ENCODE peak calls at places on chromosomes 6 and 20, in ten cellular contexts. K is vagina, X is stomach, Q is transverse colon, T is heart left ventricle, B is tibial nerve, L is NB4, O is lower leg skin, R is uterus, N is GM12878. Y is an unnamed sample.

GRCh38 chr6:143674466-143675114 is 3.2 kb upstream of the PHACTR2 start:
- DNase-seq in K (no peak), X (no peak), Q (no peak), T (peak), B (no peak), L (no peak), O (no peak), R (no peak), N (no peak), Y (no peak)

GRCh38 chr6:142242269-142242668 is 59.5 kb upstream of the ADGRG6 start:
- DNase-seq in K (no peak), X (no peak), Q (no peak), T (no peak), B (no peak), L (no peak), O (no peak), R (no peak), N (no peak), Y (no peak)

GRCh38 chr20:51446656-51447055 is 95.9 kb downstream of the NFATC2 start:
- DNase-seq in K (no peak), X (no peak), Q (peak), T (no peak), B (no peak), L (no peak), O (no peak), R (peak), N (no peak), Y (no peak)

GRCh38 chr6:167435209-167435728 is 110.4 kb downstream of the TTLL2 start:
- DNase-seq in K (no peak), X (no peak), Q (no peak), T (no peak), B (no peak), L (no peak), O (no peak), R (no peak), N (no peak), Y (no peak)

GRCh38 chr20:16485406-16485805 is 87.8 kb downstream of the KIF16B start:
- DNase-seq in K (no peak), X (no peak), Q (no peak), T (no peak), B (no peak), L (no peak), O (no peak), R (no peak), N (no peak), Y (no peak)

GRCh38 chr6:145043926-145044500 is 691.3 kb downstream of the EPM2A start:
- DNase-seq in K (no peak), X (no peak), Q (no peak), T (no peak), B (no peak), L (no peak), O (no peak), R (no peak), N (no peak), Y (no peak)

GRCh38 chr6:79436232-79436631 is 101.0 kb downstream of the LCA5 start:
- DNase-seq in K (no peak), X (no peak), Q (no peak), T (no peak), B (no peak), L (no peak), O (no peak), R (no peak), N (no peak), Y (no peak)

GRCh38 chr6:17971128-17972073 is 16.0 kb downstream of the KIF13A start:
- DNase-seq in K (no peak), X (no peak), Q (no peak), T (no peak), B (no peak), L (no peak), O (no peak), R (peak), N (no peak), Y (no peak)

GRCh38 chr6:118771253-118771652 is 119.9 kb upstream of the CEP85L start:
- DNase-seq in K (no peak), X (no peak), Q (no peak), T (no peak), B (no peak), L (no peak), O (no peak), R (no peak), N (no peak), Y (no peak)

GRCh38 chr6:37319856-37320255 is 33.9 kb upstream of the RNF8 start:
- DNase-seq in K (no peak), X (no peak), Q (no peak), T (no peak), B (no peak), L (no peak), O (no peak), R (no peak), N (no peak), Y (no peak)

GRCh38 chr6:132405143-132405915 is 4.1 kb upstream of the MOXD1 start:
- DNase-seq in K (no peak), X (no peak), Q (no peak), T (no peak), B (no peak), L (no peak), O (no peak), R (no peak), N (peak), Y (no peak)

GRCh38 chr6:41577356-41577864 is 31.2 kb downstream of the FOXP4 start:
- DNase-seq in K (no peak), X (no peak), Q (no peak), T (no peak), B (no peak), L (no peak), O (no peak), R (no peak), N (no peak), Y (no peak)

GRCh38 chr6:3237761-3238662 is 10.6 kb upstream of the TUBB2B start:
- DNase-seq in K (no peak), X (no peak), Q (no peak), T (no peak), B (no peak), L (no peak), O (peak), R (no peak), N (no peak), Y (no peak)

GRCh38 chr6:32146687-32147086 is 5.1 kb downstream of the PRRT1 start:
- DNase-seq in K (no peak), X (no peak), Q (no peak), T (no peak), B (no peak), L (no peak), O (no peak), R (no peak), N (no peak), Y (no peak)

GRCh38 chr6:16278048-16278724 is 39.8 kb downstream of the GMPR start:
- DNase-seq in K (no peak), X (no peak), Q (no peak), T (no peak), B (no peak), L (no peak), O (no peak), R (no peak), N (no peak), Y (no peak)

GRCh38 chr6:138944412-138944811 is 43.6 kb downstream of the REPS1 start:
- DNase-seq in K (no peak), X (no peak), Q (no peak), T (no peak), B (no peak), L (no peak), O (no peak), R (no peak), N (no peak), Y (no peak)

GRCh38 chr6:137968901-137969300 is 101.8 kb downstream of the TNFAIP3 start:
- DNase-seq in K (no peak), X (no peak), Q (no peak), T (no peak), B (no peak), L (peak), O (no peak), R (no peak), N (no peak), Y (no peak)

GRCh38 chr6:153083869-153084268 is 47.2 kb downstream of the RGS17 start:
- DNase-seq in K (no peak), X (no peak), Q (no peak), T (no peak), B (no peak), L (no peak), O (no peak), R (no peak), N (no peak), Y (no peak)

GRCh38 chr6:157885211-157885788 is 62.3 kb downstream of the SNX9 start:
- DNase-seq in K (no peak), X (no peak), Q (no peak), T (no peak), B (no peak), L (no peak), O (no peak), R (no peak), N (no peak), Y (no peak)

GRCh38 chr6:20740088-20740487 is 205.8 kb downstream of the CDKAL1 start:
- DNase-seq in K (no peak), X (no peak), Q (no peak), T (no peak), B (no peak), L (no peak), O (no peak), R (no peak), N (no peak), Y (no peak)

GRCh38 chr20:56527521-56527920 is 3.0 kb downstream of the FAM209A start:
- DNase-seq in K (no peak), X (no peak), Q (no peak), T (no peak), B (no peak), L (no peak), O (no peak), R (no peak), N (no peak), Y (no peak)

GRCh38 chr6:116847234-116847633 is 18.4 kb upstream of the GPRC6A start:
- DNase-seq in K (no peak), X (no peak), Q (no peak), T (no peak), B (no peak), L (peak), O (no peak), R (no peak), N (no peak), Y (no peak)

GRCh38 chr6:63792846-63793245 is 157.2 kb downstream of the PHF3 start:
- DNase-seq in K (no peak), X (no peak), Q (no peak), T (no peak), B (no peak), L (no peak), O (no peak), R (no peak), N (no peak), Y (no peak)

GRCh38 chr20:43972692-43973091 is 58.0 kb downstream of the TOX2 start:
- DNase-seq in K (no peak), X (no peak), Q (no peak), T (no peak), B (no peak), L (no peak), O (peak), R (no peak), N (no peak), Y (no peak)

GRCh38 chr6:163965426-163966348 is 551.2 kb downstream of the QKI start:
- DNase-seq in K (no peak), X (no peak), Q (no peak), T (peak), B (no peak), L (no peak), O (no peak), R (peak), N (no peak), Y (no peak)

GRCh38 chr6:70312165-70312564 is 9.3 kb upstream of the COL9A1 start:
- DNase-seq in K (no peak), X (no peak), Q (no peak), T (no peak), B (no peak), L (peak), O (no peak), R (no peak), N (peak), Y (no peak)

DNA sequence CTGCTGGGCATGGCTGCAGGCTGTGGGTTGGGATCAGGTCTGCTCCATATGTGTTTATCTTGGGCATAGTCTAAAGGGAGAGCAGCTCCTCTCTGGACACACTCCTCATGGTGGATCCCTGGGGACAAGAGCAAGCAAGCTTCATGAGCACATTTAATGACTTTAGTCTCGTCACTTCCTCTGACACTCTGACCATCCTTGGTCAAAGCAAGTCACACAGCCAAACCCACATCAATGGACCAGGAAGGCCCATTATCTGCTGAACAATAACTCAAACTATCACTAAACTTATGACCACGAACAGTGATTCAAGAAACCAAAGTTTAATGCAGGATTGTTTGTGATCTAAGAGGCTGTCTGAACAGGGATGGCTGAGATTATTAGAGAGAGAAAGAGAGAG is 490.0 kb upstream of the SULF2 start:
- DNase-seq in K (no peak), X (no peak), Q (no peak), T (no peak), B (no peak), L (peak), O (no peak), R (no peak), N (no peak), Y (no peak)
- TF ChIP-seq CTCF in K (no peak), X (no peak), Q (no peak), T (no peak), B (no peak), L (no peak), O (no peak), R (no peak), N (no peak), Y (no peak)

DNA sequence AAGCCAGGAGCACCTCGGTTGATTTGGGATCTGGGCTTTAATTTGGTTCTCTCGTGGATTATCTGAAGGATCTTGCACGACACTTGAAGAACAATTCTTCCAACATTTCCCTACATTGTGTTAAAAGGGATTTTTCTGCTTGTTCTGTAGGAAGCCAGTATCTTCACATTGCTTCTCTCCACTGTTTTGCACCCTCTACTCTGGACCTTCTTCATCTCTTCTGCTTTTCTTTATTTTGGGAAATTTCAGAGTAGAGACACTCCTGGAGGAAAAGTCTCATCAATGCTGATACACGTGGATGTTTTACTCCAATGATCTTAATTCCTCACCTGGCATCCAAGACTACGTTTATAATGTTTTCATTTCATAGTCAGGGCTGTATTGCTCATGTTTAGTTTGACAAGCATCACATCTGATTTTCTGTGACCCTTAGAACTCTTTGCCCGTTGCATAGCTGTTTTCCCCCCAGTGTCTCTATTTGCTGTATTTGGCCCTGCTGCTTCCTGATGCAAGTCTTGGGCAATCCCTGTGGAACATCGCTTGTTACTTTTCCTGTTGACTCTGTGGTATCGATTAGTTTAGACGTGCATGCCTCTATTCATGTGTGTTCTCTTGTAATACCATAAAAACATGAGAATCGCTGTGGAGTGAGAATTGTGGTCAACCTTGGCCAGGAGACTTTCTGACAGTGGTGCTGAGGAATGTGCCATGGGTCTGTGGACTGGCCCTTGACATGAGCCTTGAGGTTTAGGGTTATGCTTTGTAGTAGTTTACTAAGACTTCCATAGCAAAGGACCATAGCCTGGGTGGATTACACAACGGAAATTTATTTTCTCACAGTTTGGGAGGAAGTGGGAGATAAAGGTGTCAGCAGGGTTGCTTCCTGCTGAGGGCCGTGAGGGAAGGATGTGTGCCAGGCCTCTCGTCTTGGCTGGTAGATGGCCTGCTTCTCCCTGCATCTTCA is 12.5 kb downstream of the PLCB1 start:
- DNase-seq in K (no peak), X (no peak), Q (no peak), T (no peak), B (no peak), L (peak), O (no peak), R (no peak), N (no peak), Y (no peak)
- TF ChIP-seq POLR2A in K (no peak), X (no peak), Q (no peak), T (no peak), B (no peak), L (no peak), O (no peak), R (no peak), N (no peak), Y (no peak)

DNA sequence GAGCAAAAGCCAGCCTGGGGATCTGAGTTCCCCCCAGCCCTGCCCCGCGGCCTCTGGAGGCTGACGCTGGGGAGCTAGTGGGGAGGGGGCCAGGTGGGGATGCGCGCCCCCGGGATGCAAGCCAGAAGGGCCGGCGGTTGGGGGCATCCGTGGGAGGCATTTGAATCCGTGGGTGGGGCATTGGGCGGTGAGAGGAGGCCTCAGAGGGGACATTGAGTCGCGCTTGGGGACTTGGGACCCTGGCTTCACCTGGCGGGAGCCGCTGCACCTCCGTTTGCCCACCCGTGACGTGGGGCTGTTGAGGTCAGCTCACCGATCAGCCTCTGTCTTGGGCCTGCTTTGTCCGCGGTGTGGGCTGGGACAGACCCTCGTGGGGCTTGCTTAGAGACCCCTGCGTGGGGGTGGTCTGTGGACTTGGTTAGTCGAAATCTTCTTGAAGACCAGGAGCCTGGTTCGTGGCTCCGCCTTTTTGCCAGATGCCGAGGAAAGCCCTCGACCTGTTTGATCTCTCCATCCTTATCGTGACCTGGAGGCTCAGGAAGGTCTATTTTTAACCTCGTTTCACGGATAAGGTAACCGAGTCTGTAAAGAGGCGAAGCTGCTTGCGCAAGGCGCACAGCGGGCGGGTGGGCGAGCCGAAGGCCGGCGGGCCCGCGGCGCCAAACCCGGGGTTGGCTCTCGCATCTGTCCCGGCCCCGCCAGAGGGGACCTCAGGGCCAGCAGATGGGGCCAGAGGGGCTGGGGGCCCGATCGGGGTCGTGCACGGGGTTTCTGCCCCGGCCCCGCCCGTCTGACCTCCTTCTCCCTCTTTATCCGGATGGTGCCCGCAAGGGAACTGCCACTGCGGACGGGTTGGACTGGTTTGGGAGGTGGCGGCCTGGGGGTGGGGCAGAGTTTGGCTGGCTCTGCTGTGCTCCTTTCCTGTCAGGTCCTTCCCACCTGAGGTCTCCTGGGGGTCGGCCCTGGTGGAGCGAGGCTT is 8.3 kb downstream of the FAM110A start:
- DNase-seq in K (no peak), X (peak), Q (peak), T (no peak), B (no peak), L (no peak), O (peak), R (no peak), N (no peak), Y (no peak)
- H3K4me3 ChIP-seq in K (peak), X (peak), Q (peak), T (peak), B (no peak), L (no peak), O (peak), R (no peak), N (peak), Y (peak)

GRCh38 chr6:33417903-33418689 is at the start of gene CUTA:
- DNase-seq in K (peak), X (peak), Q (peak), T (peak), B (peak), L (peak), O (peak), R (peak), N (peak), Y (peak)
- TF ChIP-seq CTCF in K (peak), X (no peak), Q (peak), T (peak), B (peak), L (peak), O (no peak), R (peak), N (peak), Y (peak)

DNA sequence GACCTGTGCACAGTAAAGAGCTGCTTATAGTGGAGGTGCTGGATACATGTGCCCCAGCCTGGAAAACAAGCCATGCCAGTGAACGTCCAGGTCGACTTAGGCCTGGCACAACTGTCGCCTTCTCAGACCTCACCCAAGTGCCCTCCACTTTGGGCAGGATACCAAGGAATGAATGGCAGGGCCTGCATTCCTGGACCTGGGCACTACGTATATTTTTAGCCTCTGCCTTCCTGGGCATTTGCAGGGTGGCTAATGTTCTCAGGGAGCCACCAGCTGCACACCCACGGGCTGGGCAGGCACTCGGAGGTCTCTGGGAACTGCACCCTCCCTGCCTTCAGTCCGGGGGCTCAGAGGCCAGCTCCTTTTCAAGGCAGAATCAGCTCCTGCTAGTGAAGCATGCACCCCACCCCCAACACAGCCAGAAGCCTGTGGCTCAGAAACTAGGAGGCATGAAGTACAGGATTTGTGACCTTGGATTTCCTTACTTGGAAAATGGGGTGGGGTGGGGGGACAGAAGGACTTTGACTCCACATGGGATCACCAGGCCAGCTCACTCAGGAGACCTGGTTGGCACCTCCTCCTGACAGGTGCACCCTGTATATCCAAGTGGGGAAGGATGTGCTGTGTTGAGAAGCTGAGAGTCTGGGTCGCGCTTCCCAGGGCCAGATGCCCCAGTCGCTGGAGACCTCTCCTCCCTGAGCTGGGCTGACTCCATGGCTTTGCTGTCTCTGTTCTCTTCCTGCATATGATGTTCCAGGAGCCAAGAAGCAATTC is 2.5 kb upstream of the LSM14B start:
- DNase-seq in K (no peak), X (no peak), Q (peak), T (peak), B (no peak), L (no peak), O (no peak), R (no peak), N (no peak), Y (peak)
- TF ChIP-seq POLR2A in K (no peak), X (no peak), Q (no peak), T (peak), B (no peak), L (no peak), O (no peak), R (no peak), N (no peak), Y (no peak)

Y was measured in testis.